ENCODE peak calls at places on chromosomes 3 and 15, in seven cellular contexts. I, K, P, S, J, T and U are unnamed samples.

GRCh38 chr15:44340410-44340809 is 51.9 kb downstream of the GOLM2 start:
- DNase-seq in I (peak), J (peak), S (no peak), P (no peak), K (no peak), T (no peak), U (no peak)

GRCh38 chr3:13574083-13574797 is 25.3 kb downstream of the FBLN2 start:
- DNase-seq in P (no peak), S (no peak), J (no peak), I (no peak), T (no peak), K (no peak), U (no peak)

GRCh38 chr3:38655708-38656300 is 6.3 kb upstream of the SCN5A start:
- DNase-seq in S (peak), J (peak), P (no peak), K (no peak), T (no peak), I (peak), U (peak)

GRCh38 chr3:51559266-51559907 is 20.9 kb downstream of the RAD54L2 start:
- DNase-seq in S (no peak), I (peak), K (peak), P (no peak), J (peak), T (peak), U (no peak)

GRCh38 chr15:77650285-77650684 is 17.6 kb upstream of the LINGO1 start:
- DNase-seq in P (no peak), K (no peak), I (peak), S (no peak), T (no peak), J (no peak), U (no peak)

GRCh38 chr3:123586131-123586530 is 1.3 kb upstream of the HACD2 start:
- DNase-seq in S (peak), I (peak), T (no peak), K (peak), P (no peak), J (peak), U (peak)

GRCh38 chr3:71111784-71112440 is 471.6 kb downstream of the FOXP1 start:
- DNase-seq in P (no peak), K (no peak), T (no peak), J (peak), I (no peak), S (no peak), U (no peak)

GRCh38 chr15:42165081-42165480 is 8.6 kb upstream of the PLA2G4F start:
- DNase-seq in J (no peak), T (no peak), K (no peak), P (no peak), I (no peak), S (no peak), U (no peak)

GRCh38 chr3:112132975-112133448 is at the start of gene GCSAM:
- DNase-seq in J (no peak), I (peak), T (peak), K (peak), P (peak), S (peak), U (peak)